ENCODE peak calls at places on chromosomes 2 and 18, in seven cellular contexts. C is left lung; B is MM.1S; A is suprapubic skin; T is H1; V is CD8-positive, alpha-beta memory T cell; O is cardiac muscle cell. E is an unnamed sample. For H3K4me1, the result is how much of the 10 kb centered on the place peaks cover.

GRCh38 chr2:191835539-191836350 is 11.1 kb downstream of the CAVIN2 start:
- DNase-seq in C (no peak), B (no peak), A (no peak), T (peak), V (no peak), O (no peak), E (no peak)

GRCh38 chr2:191954446-191954845 is 107.6 kb upstream of the CAVIN2 start:
- DNase-seq in C (no peak), B (no peak), A (no peak), T (no peak), V (no peak), O (no peak), E (no peak)

GRCh38 chr2:96631804-96632435 is 6.2 kb downstream of the KANSL3 start:
- DNase-seq in C (no peak), B (no peak), A (no peak), T (no peak), V (no peak), O (no peak), E (no peak)

GRCh38 chr2:47636596-47636995 is 146.3 kb upstream of the MSH6 start:
- DNase-seq in C (no peak), B (no peak), A (no peak), T (no peak), V (no peak), O (no peak), E (no peak)

GRCh38 chr2:66982766-66983165 is 414.4 kb upstream of the ETAA1 start:
- DNase-seq in C (no peak), B (no peak), A (no peak), T (no peak), V (no peak), O (no peak), E (no peak)

GRCh38 chr2:60033325-60033724 is 520.1 kb downstream of the BCL11A start:
- DNase-seq in C (no peak), B (no peak), A (no peak), T (no peak), V (no peak), O (no peak), E (no peak)

GRCh38 chr2:131040661-131041401 is 52.4 kb downstream of the FAM168B start:
- DNase-seq in C (peak), B (no peak), A (peak), T (no peak), V (no peak), O (peak), E (no peak)

GRCh38 chr2:203786912-203787311 is 80.5 kb downstream of the CD28 start:
- DNase-seq in C (no peak), B (no peak), A (no peak), T (no peak), V (no peak), O (no peak), E (no peak)

GRCh38 chr2:95076705-95077520 is 44.7 kb downstream of the MRPS5 start:
- DNase-seq in C (peak), B (peak), A (peak), T (peak), V (peak), O (peak), E (peak)

GRCh38 chr18:32754508-32755263 is 18.1 kb downstream of the KLHL14 start:
- DNase-seq in C (no peak), B (no peak), A (no peak), T (no peak), V (no peak), O (no peak), E (no peak)

GRCh38 chr18:21074336-21075323 is 37.0 kb downstream of the ROCK1 start:
- DNase-seq in C (no peak), B (no peak), A (no peak), T (no peak), V (no peak), O (no peak), E (no peak)

DNA sequence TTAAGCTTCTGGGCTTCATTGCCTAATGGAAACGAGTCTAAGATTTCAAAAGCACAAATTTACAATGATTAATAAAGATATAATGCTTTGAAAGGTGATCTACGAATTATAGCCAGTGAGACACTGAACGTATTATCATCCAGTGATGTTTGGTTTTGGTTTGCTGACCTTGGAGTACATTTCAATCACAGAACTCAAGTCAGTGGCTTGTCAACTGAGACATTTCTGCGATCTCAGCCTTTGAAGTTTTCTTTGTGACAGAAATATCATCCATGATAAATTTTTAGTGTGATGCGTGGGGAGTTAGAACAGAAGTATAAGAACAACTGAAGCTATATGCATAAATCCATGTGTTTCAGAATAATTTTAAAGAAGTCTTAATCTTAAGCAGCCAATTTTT is 263.8 kb downstream of the TCF4 start:
- DNase-seq in C (no peak), B (no peak), A (no peak), T (no peak), V (no peak), O (no peak), E (no peak)
- H3K4me3 ChIP-seq in C (no peak), B (peak), A (no peak), T (no peak), V (no peak), O (no peak), E (no peak)

GRCh38 chr2:36480028-36480427 is 117.9 kb downstream of the FEZ2 start:
- DNase-seq in C (no peak), B (no peak), A (no peak), T (no peak), V (no peak), O (no peak), E (no peak)

GRCh38 chr2:36480596-36480995 is 117.4 kb downstream of the FEZ2 start:
- DNase-seq in C (no peak), B (no peak), A (no peak), T (no peak), V (no peak), O (no peak), E (no peak)

GRCh38 chr2:36483290-36483689 is 114.7 kb downstream of the FEZ2 start:
- DNase-seq in C (no peak), B (no peak), A (no peak), T (no peak), V (no peak), O (peak), E (no peak)

GRCh38 chr2:36482576-36483214 is 115.3 kb downstream of the FEZ2 start:
- DNase-seq in C (no peak), B (no peak), A (no peak), T (no peak), V (no peak), O (peak), E (no peak)

DNA sequence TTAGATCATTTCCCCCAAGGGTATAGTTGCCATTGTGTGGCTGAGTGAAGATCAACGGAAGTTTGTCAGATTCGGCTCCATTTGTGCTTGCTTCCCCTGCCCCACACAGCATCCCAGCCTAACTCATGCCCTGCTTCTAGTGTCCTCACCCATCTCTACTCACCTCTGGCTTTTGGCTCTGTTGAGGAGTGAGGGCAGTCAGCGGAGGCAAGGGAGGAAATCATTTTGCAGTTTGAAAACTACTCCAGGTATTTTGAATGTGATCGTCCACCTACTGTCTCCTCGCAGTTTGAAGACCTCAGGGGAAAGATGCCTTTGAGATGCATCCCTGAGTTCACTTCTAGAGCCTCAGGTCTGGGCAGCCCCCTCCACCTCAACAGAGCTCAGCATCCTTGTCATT is 116.3 kb downstream of the FEZ2 start:
- DNase-seq in C (no peak), B (no peak), A (no peak), T (no peak), V (no peak), O (no peak), E (no peak)
- H3K4me1 ChIP-seq in C (under half), B (under half), A (under half), T (under half), V (under half), O (under half), E (under half)

GRCh38 chr2:27079233-27080139 is 1.1 kb downstream of the EMILIN1 start:
- DNase-seq in C (no peak), B (no peak), A (no peak), T (no peak), V (no peak), O (no peak), E (no peak)
- H3K4me3 ChIP-seq in C (peak), B (peak), A (peak), T (no peak), V (no peak), O (no peak), E (no peak)

GRCh38 chr2:217856159-217856558 is 146.6 kb downstream of the TNS1 start:
- DNase-seq in C (no peak), B (no peak), A (no peak), T (no peak), V (no peak), O (no peak), E (no peak)
- H3K4me1 ChIP-seq in C (under half), B (under half), A (half or more), T (under half), V (under half), O (half or more), E (under half)

DNA sequence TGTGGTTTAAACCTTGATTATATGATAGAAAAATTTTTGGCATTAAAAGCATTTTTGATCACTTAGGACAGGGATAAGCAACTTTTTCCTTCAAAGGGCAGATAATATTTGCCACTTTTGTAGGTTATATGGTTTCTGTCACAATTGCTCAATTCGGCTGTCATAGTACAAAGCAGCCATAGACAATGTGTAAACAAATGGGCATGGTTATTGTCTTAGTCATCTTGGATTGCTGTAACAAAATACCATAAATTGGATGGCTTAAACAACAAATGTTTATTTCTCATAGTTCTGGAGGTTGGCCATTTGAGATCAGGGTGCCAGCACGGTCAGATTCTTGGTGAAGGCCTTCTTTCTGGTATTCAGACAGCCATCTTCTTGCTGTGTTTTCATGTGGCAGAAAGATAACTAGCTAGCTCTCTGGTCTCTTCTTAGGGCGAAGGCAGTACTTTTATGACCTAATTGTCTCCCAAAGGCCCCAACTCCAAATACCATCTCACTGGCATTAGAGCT is 91.2 kb downstream of the TAF4B start:
- DNase-seq in C (no peak), B (no peak), A (no peak), T (no peak), V (no peak), O (no peak), E (no peak)
- H3K4me3 ChIP-seq in C (no peak), B (no peak), A (no peak), T (no peak), V (no peak), O (no peak), E (no peak)

DNA sequence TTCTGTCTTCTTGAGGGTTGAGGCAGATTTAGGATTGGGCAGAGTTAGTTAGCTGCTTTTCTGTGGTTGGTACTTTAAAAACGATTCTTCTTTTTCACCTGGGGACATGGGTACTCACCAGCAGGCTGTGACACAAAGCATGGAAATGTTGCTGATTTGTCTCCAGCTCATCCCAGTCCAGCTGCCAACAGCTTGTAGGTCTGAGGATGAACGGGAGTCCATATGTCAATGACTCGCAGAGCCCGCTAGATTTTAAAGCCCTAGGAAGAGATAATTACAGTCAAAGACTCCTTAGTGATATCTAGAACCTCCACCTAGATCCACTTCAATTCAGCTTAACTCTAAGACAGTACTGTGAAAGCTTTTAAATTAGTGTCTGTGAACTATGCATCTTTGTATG is 20.8 kb downstream of the DOK1 start:
- DNase-seq in C (no peak), B (no peak), A (no peak), T (no peak), V (no peak), O (no peak), E (no peak)
- H3K4me1 ChIP-seq in C (under half), B (under half), A (under half), T (under half), V (under half), O (under half), E (under half)

DNA sequence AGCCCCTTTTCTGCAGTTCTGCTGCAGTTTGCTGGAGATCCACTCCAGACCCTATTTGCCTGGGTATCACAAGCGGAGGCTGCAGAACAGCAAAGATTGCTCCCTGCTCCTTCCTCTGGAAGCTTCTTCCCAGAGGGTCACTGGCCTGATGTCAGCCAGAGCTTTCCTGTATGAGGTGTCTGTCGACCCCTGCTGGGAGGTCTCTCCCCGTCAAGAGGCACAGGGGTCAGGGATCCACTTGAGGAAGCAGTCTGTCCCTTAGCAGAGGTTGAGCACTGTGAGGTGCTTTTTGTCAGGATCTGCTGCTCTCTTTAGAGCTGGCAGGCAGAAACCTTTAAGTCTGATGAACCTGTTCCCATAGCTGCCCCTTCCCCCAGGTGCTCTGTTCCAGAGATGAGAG is 42.0 kb upstream of the MYL1 start:
- DNase-seq in C (no peak), B (no peak), A (no peak), T (no peak), V (no peak), O (no peak), E (no peak)
- H3K4me3 ChIP-seq in C (no peak), B (no peak), A (no peak), T (no peak), V (no peak), O (no peak), E (no peak)

GRCh38 chr2:69096326-69097095 is 83.5 kb downstream of the ANTXR1 start:
- DNase-seq in C (no peak), B (no peak), A (no peak), T (no peak), V (no peak), O (no peak), E (no peak)
- H3K4me1 ChIP-seq in C (under half), B (under half), A (under half), T (under half), V (under half), O (under half), E (under half)

GRCh38 chr2:241270531-241270930 is 44.9 kb downstream of the HDLBP start:
- DNase-seq in C (no peak), B (no peak), A (no peak), T (no peak), V (no peak), O (no peak), E (no peak)
- H3K4me3 ChIP-seq in C (peak), B (no peak), A (peak), T (no peak), V (no peak), O (no peak), E (no peak)

DNA sequence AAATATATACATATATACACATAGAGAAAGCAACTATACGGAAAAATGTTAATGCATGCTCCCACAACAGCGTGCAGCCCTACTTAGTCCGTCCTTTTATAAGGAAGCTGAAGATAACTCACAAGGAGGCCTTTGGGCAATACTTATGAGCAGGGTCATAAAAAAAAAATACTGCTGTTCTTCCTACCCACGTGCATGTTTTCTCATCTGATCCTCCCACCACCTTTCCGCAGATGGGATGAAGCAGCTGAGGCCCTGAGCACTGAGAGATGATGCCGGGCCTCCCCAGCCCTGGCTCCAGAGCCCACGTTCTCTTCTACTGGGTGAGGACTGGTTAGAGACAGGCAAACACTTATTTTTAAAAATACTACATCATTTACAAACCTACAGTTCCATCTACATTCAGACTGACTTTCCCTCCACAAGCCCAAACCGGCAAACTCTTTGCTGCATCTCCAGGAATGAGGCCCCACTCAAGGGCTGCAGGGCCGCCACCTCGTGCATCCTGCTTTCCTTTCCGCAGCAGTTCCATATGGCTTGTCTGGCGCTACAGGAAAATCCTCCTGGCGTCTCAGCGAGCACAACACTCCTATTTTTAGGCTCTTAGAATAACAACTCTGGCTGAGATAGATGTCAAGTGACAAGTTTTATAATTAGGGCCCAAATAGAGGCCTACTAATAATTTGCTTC is 41.6 kb downstream of the TBC1D8 start:
- DNase-seq in C (no peak), B (no peak), A (no peak), T (no peak), V (no peak), O (peak), E (no peak)
- H3K4me1 ChIP-seq in C (under half), B (under half), A (half or more), T (under half), V (under half), O (under half), E (under half)

E was measured in effector memory CD4-positive, alpha-beta T cell.